ENCODE peak calls at places on chromosomes 4 and X, in four cellular contexts. One of them, this sample, is unnamed.

GRCh38 chrX:111615227-111615626 is 65.7 kb upstream of the ALG13 start:
- DNase-seq in K562: no peak
- DNase-seq in IMR-90: no peak
- DNase-seq in PC-3: no peak
- DNase-seq in this sample: no peak

GRCh38 chr4:109877400-109877799 is 29.5 kb downstream of the LRIT3 start:
- DNase-seq in K562: no peak
- DNase-seq in IMR-90: no peak
- DNase-seq in PC-3: no peak
- DNase-seq in this sample: no peak

GRCh38 chrX:38666909-38667308 is 105.6 kb downstream of the TSPAN7 start:
- DNase-seq in K562: no peak
- DNase-seq in IMR-90: no peak
- DNase-seq in PC-3: no peak
- DNase-seq in this sample: no peak

GRCh38 chrX:17986440-17986839 is 125.3 kb upstream of the RAI2 start:
- DNase-seq in K562: no peak
- DNase-seq in IMR-90: no peak
- DNase-seq in PC-3: no peak
- DNase-seq in this sample: no peak

GRCh38 chr4:152356428-152357034 is 179.4 kb downstream of the FBXW7 start:
- DNase-seq in K562: no peak
- DNase-seq in IMR-90: peak; percentile 21
- DNase-seq in PC-3: no peak
- DNase-seq in this sample: peak; percentile 76

GRCh38 chrX:108270739-108271396 is 167.4 kb downstream of the COL4A6 start:
- DNase-seq in K562: no peak
- DNase-seq in IMR-90: peak; percentile 12
- DNase-seq in PC-3: no peak
- DNase-seq in this sample: peak; percentile 4

GRCh38 chrX:1212532-1212931 is at the start of gene CRLF2:
- DNase-seq in K562: no peak
- DNase-seq in IMR-90: no peak
- DNase-seq in PC-3: peak; percentile 49
- DNase-seq in this sample: peak; percentile 25

GRCh38 chr4:16066586-16067128 is 17.2 kb downstream of the PROM1 start:
- DNase-seq in K562: no peak
- DNase-seq in IMR-90: no peak
- DNase-seq in PC-3: no peak
- DNase-seq in this sample: no peak

GRCh38 chr4:148634476-148634875 is 192.3 kb upstream of the NR3C2 start:
- DNase-seq in K562: no peak
- DNase-seq in IMR-90: peak; percentile 20
- DNase-seq in PC-3: peak; percentile 84
- DNase-seq in this sample: peak; percentile 1

GRCh38 chrX:153482376-153483015 is 12.1 kb upstream of the HAUS7 start:
- DNase-seq in K562: no peak
- DNase-seq in IMR-90: no peak
- DNase-seq in PC-3: no peak
- DNase-seq in this sample: no peak

GRCh38 chr4:81833596-81833995 is 361.9 kb upstream of the RASGEF1B start:
- DNase-seq in K562: no peak
- DNase-seq in IMR-90: no peak
- DNase-seq in PC-3: no peak
- DNase-seq in this sample: no peak

GRCh38 chrX:138014577-138014976 is 448.6 kb downstream of the ZIC3 start:
- DNase-seq in K562: no peak
- DNase-seq in IMR-90: no peak
- DNase-seq in PC-3: peak; percentile 57
- DNase-seq in this sample: no peak

GRCh38 chr4:70895405-70895804 is 6.8 kb upstream of the MOB1B start:
- DNase-seq in K562: no peak
- DNase-seq in IMR-90: no peak
- DNase-seq in PC-3: no peak
- DNase-seq in this sample: peak; percentile 46

GRCh38 chrX:39238017-39238416 is 436.8 kb downstream of the MID1IP1 start:
- DNase-seq in K562: no peak
- DNase-seq in IMR-90: no peak
- DNase-seq in PC-3: no peak
- DNase-seq in this sample: no peak

GRCh38 chr4:175071123-175071522 is 153.0 kb downstream of the ADAM29 start:
- DNase-seq in K562: no peak
- DNase-seq in IMR-90: no peak
- DNase-seq in PC-3: peak; percentile 5
- DNase-seq in this sample: peak; percentile 51

GRCh38 chr4:4667643-4668081 is 125.8 kb upstream of the STX18 start:
- DNase-seq in K562: no peak
- DNase-seq in IMR-90: no peak
- DNase-seq in PC-3: no peak
- DNase-seq in this sample: no peak

GRCh38 chrX:68146054-68146453 is 287.2 kb downstream of the OPHN1 start:
- DNase-seq in K562: peak; percentile 34
- DNase-seq in IMR-90: peak; percentile 62
- DNase-seq in PC-3: peak; percentile 47
- DNase-seq in this sample: peak; percentile 58

GRCh38 chr4:105451346-105451745 is 22.5 kb downstream of the PPA2 start:
- DNase-seq in K562: no peak
- DNase-seq in IMR-90: no peak
- DNase-seq in PC-3: no peak
- DNase-seq in this sample: no peak

GRCh38 chr4:24419147-24420034 is 165.0 kb downstream of the DHX15 start:
- DNase-seq in K562: peak; percentile 76
- DNase-seq in IMR-90: peak; percentile 69
- DNase-seq in PC-3: peak; percentile 77
- DNase-seq in this sample: peak; percentile 77

GRCh38 chr4:110112056-110112455 is 86.4 kb downstream of the ELOVL6 start:
- DNase-seq in K562: no peak
- DNase-seq in IMR-90: no peak
- DNase-seq in PC-3: no peak
- DNase-seq in this sample: no peak

GRCh38 chrX:16162391-16162790 is 4.9 kb upstream of the MAGEB17 start:
- DNase-seq in K562: no peak
- DNase-seq in IMR-90: no peak
- DNase-seq in PC-3: no peak
- DNase-seq in this sample: no peak

GRCh38 chr4:37392540-37393255 is 148.2 kb downstream of the NWD2 start:
- DNase-seq in K562: no peak
- DNase-seq in IMR-90: no peak
- DNase-seq in PC-3: peak; percentile 57
- DNase-seq in this sample: no peak

GRCh38 chr4:39256436-39256835 is 74.1 kb downstream of the WDR19 start:
- DNase-seq in K562: no peak
- DNase-seq in IMR-90: no peak
- DNase-seq in PC-3: no peak
- DNase-seq in this sample: peak; percentile 12

GRCh38 chr4:185149392-185149791 is 6.3 kb downstream of the SLC25A4 start:
- DNase-seq in K562: no peak
- DNase-seq in IMR-90: no peak
- DNase-seq in PC-3: no peak
- DNase-seq in this sample: no peak

GRCh38 chr4:128232719-128233118 is 54.9 kb downstream of the PGRMC2 start:
- DNase-seq in K562: no peak
- DNase-seq in IMR-90: no peak
- DNase-seq in PC-3: no peak
- DNase-seq in this sample: no peak

GRCh38 chr4:47705326-47705981 is 132.4 kb downstream of the CORIN start:
- DNase-seq in K562: peak; percentile 23
- DNase-seq in IMR-90: peak; percentile 55
- DNase-seq in PC-3: peak; percentile 35
- DNase-seq in this sample: peak; percentile 35

GRCh38 chr4:176492648-176493302 is 173.0 kb downstream of the SPCS3 start:
- DNase-seq in K562: no peak
- DNase-seq in IMR-90: peak; percentile 34
- DNase-seq in PC-3: peak; percentile 28
- DNase-seq in this sample: no peak

GRCh38 chr4:163484906-163485305 is 9.6 kb upstream of the TMA16 start:
- DNase-seq in K562: peak; percentile 82
- DNase-seq in IMR-90: peak; percentile 51
- DNase-seq in PC-3: peak; percentile 69
- DNase-seq in this sample: peak; percentile 77

GRCh38 chr4:142614621-142615323 is 231.3 kb downstream of the INPP4B start:
- DNase-seq in K562: no peak
- DNase-seq in IMR-90: peak; percentile 68
- DNase-seq in PC-3: peak; percentile 88
- DNase-seq in this sample: peak; percentile 32

GRCh38 chrX:47380268-47380667 is 9.9 kb downstream of the ZNF157 start:
- DNase-seq in K562: no peak
- DNase-seq in IMR-90: no peak
- DNase-seq in PC-3: peak; percentile 62
- DNase-seq in this sample: no peak

GRCh38 chr4:111961806-111962205 is 183.4 kb upstream of the FAM241A start:
- DNase-seq in K562: no peak
- DNase-seq in IMR-90: no peak
- DNase-seq in PC-3: no peak
- DNase-seq in this sample: no peak

GRCh38 chr4:69518102-69518501 is 22.4 kb upstream of the UGT2B4 start:
- DNase-seq in K562: no peak
- DNase-seq in IMR-90: no peak
- DNase-seq in PC-3: no peak
- DNase-seq in this sample: no peak

GRCh38 chrX:103254921-103255455 is at the start of gene TCEAL8:
- DNase-seq in K562: peak; percentile 89
- DNase-seq in IMR-90: peak; percentile 74
- DNase-seq in PC-3: peak; percentile 66
- DNase-seq in this sample: peak; percentile 86

GRCh38 chrX:108396188-108396885 is 41.9 kb downstream of the COL4A6 start:
- DNase-seq in K562: no peak
- DNase-seq in IMR-90: peak; percentile 38
- DNase-seq in PC-3: peak; percentile 68
- DNase-seq in this sample: no peak

GRCh38 chr4:167774646-167775045 is 317.7 kb upstream of the ANXA10 start:
- DNase-seq in K562: no peak
- DNase-seq in IMR-90: no peak
- DNase-seq in PC-3: no peak
- DNase-seq in this sample: no peak

GRCh38 chrX:16114640-16115039 is 8.7 kb upstream of the GRPR start:
- DNase-seq in K562: no peak
- DNase-seq in IMR-90: peak; percentile 83
- DNase-seq in PC-3: no peak
- DNase-seq in this sample: peak; percentile 79

DNA sequence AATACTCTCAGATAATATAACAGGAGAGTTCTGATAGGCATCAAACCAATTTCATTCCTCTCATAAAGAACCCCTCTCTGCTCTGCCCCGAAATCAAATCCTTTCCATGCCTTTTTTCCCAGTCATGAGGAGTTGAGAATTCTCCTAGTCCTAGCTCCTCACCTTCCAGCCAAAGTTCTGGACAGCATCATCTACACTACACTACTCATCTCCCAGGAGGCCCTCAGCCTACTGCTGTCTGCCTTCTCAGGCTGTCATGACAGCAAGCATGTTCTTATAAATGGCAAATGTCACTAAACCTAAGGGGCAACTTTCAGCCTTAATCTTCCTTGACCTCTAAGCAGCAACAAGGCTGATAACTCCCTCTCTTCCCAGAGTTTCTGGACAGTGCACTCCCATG is 26.6 kb downstream of the MAPK10 start:
- DNase-seq in K562: no peak
- DNase-seq in IMR-90: no peak
- DNase-seq in PC-3: no peak
- DNase-seq in this sample: no peak
- H3K4me3 ChIP-seq in K562: no peak overlapping the region
- H3K4me3 ChIP-seq in IMR-90: no peak overlapping the region
- H3K4me3 ChIP-seq in PC-3: no peak overlapping the region
- H3K4me3 ChIP-seq in this sample: no peak overlapping the region

DNA sequence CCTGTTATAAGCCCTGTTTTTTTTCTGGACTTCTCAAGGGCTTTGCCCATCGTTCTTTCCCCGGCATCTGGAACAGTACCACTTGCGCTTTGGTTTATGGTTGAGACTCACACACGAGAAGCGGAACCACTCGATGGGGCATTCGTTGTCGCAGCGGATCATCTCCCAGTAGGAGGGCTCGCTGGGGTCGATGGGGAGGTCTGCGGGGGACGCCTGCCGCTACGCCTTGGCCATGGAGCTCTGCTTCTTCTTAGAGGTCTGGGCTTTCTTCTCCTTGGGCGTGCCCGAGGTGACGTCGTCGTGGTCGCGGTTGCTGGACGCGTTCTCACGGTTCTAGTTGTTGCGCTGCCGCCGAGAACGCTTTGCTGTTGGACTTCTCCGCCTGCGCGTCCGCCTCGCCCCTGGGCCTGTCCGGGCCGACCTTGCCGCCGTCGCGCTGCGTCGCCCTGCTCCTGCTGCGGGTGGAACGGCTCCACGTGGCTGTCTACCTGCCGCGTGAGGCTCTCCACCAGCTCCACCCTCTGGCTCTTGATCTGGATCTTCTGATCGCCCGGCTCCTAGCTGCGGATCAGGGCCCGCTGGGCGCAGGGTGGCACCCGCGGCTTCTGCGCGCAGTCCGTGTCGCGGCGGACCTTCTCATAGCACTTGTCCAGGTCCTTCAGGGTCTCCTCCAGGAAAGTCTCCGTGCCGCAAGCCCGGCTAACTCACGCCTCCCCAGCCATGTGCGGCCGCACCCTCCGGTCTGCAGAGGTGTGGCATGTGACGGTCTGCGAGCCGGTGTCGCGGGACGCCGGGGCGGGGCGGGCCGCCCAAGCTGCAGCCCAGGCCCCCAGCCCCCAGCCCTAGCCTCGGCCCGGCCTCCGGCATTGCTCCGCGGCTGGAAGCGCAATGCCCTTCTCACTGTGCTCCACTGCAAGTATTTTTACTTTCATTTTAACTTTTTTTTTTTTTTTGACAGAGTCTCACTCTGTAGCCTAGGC is 40.5 kb upstream of the OGT start:
- DNase-seq in K562: no peak
- DNase-seq in IMR-90: peak; percentile 26
- DNase-seq in PC-3: peak; percentile 39
- DNase-seq in this sample: peak; percentile 43
- H3K9ac ChIP-seq in K562: no peak overlapping the region
- H3K9ac ChIP-seq in IMR-90: no peak overlapping the region
- H3K9ac ChIP-seq in PC-3: peak overlapping the region; percentile 66
- H3K9ac ChIP-seq in this sample: peak overlapping the region; percentile 71

GRCh38 chr4:55033296-55033695 is 92.1 kb downstream of the KDR start:
- DNase-seq in K562: no peak
- DNase-seq in IMR-90: no peak
- DNase-seq in PC-3: peak; percentile 87
- DNase-seq in this sample: peak; percentile 4
- H3K36me3 ChIP-seq in K562: no peaks in the 10 kb centered on the region
- H3K36me3 ChIP-seq in IMR-90: no peaks in the 10 kb centered on the region
- H3K36me3 ChIP-seq in PC-3: no peaks in the 10 kb centered on the region
- H3K36me3 ChIP-seq in this sample: no peaks in the 10 kb centered on the region

DNA sequence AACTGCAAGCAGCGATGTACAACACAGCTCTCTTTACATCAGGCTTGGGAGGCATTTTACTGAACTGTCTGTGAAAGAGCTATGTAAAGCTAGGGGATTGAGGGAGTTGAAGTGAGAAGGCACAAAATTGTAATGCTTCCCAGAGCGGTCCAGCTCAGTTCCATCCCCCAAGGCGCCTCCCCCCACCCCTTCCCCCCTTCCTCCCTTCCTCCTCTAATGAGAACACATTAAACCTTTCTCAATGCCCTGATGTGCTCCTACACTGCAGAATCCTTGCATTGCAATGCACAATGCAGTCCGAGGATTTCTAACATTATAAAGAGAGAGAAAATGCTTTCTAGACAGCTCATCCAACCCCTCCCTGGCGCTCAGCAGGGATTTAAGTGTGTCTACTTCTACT is 73.9 kb downstream of the CXXC4 start:
- DNase-seq in K562: no peak
- DNase-seq in IMR-90: no peak
- DNase-seq in PC-3: no peak
- DNase-seq in this sample: no peak
- H3K4me3 ChIP-seq in K562: no peak overlapping the region
- H3K4me3 ChIP-seq in IMR-90: no peak overlapping the region
- H3K4me3 ChIP-seq in PC-3: no peak overlapping the region
- H3K4me3 ChIP-seq in this sample: no peak overlapping the region

This sample was measured in adipocyte.